ENCODE peak calls at places on chromosomes 5 and 9, in four cellular contexts. W is IMR-90, M is HepG2, P is K562. V is an unnamed sample.
A peak's percentile ranks its signal among the peaks of the same experiment; 100 is the strongest.

GRCh38 chr9:137269231-137269772 is 8.2 kb upstream of the TOR4A start:
- DNase-seq in W (peak; percentile 60), P (no peak), M (no peak), V (no peak)

GRCh38 chr5:103475629-103476240 is 86.9 kb downstream of the NUDT12 start:
- DNase-seq in W (peak; percentile 60), P (peak; percentile 27), M (peak; percentile 21), V (peak; percentile 33)

GRCh38 chr9:69351227-69351626 is 26.2 kb downstream of the ENTREP1 start:
- DNase-seq in M (no peak), P (no peak), W (no peak), V (no peak)

GRCh38 chr5:158017433-158017832 is 158.5 kb upstream of the CLINT1 start:
- DNase-seq in M (no peak), P (no peak), W (no peak), V (no peak)

GRCh38 chr5:168106008-168106761 is 185.3 kb upstream of the WWC1 start:
- DNase-seq in P (no peak), M (peak; percentile 13), W (peak; percentile 20), V (no peak)

GRCh38 chr9:124260769-124261603 is 3.2 kb downstream of the NEK6 start:
- DNase-seq in P (no peak), W (peak; percentile 69), M (peak; percentile 61), V (peak; percentile 73)

GRCh38 chr5:87151547-87151946 is 116.1 kb upstream of the RASA1 start:
- DNase-seq in M (no peak), P (no peak), W (peak; percentile 97), V (peak; percentile 29)

GRCh38 chr9:2015581-2016410 is 649 bp downstream of the SMARCA2 start:
- DNase-seq in P (peak; percentile 30), M (peak; percentile 13), W (peak; percentile 24), V (peak; percentile 30)

GRCh38 chr5:144166696-144167095 is 3.8 kb downstream of the YIPF5 start:
- DNase-seq in M (no peak), P (no peak), W (no peak), V (no peak)

GRCh38 chr9:5698004-5698403 is 69.1 kb downstream of the RIC1 start:
- DNase-seq in P (no peak), M (no peak), W (no peak), V (no peak)

GRCh38 chr9:83999141-83999918 is 18.7 kb downstream of the RMI1 start:
- DNase-seq in M (no peak), P (no peak), W (no peak), V (no peak)

GRCh38 chr9:84001621-84002020 is 21.0 kb downstream of the RMI1 start:
- DNase-seq in P (no peak), W (no peak), M (no peak), V (no peak)

GRCh38 chr9:84000186-84000585 is 19.6 kb downstream of the RMI1 start:
- DNase-seq in P (no peak), W (peak; percentile 38), M (no peak), V (no peak)

GRCh38 chr9:84002344-84002743 is 21.7 kb downstream of the RMI1 start:
- DNase-seq in M (no peak), W (peak; percentile 17), P (no peak), V (no peak)

DNA sequence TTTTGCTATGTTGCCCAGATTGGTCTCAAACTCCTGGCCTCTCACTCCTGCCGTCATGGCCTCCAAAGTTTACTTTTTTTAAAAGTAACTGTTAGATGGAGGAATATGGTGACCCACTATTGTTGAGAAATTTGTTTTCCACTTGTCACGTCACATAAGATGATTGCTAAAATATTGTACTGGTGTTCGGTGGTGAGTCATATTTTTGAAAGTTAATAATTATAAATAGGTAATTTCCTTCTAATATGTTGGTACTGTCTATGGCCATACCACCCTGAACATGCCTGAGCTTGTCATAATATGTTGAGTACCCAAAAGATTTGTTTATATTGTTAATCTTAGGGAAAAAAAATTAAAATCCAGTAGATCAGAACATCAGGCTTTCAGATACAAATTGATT is 22.6 kb downstream of the RMI1 start:
- DNase-seq in W (no peak), P (no peak), M (no peak), V (no peak)
- TF ChIP-seq SMC3 in W (no peak), P (no peak), M (no peak), V (no peak)

DNA sequence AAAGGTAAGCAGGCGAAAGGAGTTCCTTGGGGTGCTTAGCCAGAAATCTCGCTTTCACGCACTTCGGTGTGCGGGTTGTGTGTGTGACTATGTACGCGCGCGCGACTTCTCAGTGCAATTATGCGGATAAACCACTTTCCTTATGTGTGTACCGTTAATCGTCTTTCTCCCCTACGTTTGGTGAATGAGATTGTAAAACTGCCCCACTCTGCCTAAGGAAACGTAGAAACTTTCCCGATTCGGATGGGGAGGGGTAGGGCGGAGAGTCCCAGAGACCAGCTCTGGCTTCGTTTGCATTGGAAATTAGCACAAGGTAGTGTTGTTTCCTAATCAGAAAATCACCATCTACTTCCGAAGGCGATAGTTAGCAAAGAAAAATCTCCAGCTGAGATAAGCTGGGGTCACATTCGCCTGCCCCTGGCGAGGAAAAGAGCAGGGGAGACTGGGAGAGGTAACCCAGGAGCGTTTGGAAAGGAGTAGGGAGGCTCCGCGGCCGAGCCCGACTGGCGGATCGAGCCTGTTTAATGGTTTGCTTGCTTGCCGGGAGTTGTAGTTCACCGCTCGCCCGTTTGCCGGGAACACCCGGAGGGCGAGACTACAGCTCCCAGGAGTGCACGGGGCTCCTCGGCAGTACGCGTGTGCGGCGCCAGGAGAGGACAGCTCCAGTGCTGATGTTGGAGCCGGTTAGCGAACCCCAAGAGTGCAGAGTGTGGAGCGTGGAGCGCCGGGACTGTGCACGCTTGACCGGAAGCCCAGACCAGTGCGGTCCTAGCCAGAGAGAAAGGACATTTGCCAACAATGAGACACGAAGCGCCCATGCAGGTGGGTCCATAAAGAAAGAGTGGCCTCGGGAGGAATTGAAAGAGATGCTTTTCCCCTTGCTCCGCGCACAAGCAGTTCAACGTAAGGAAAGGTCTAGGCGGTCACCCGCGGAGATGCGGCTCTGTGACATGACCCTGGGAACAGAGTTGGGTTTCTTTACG is at the start of gene RAB3C:
- DNase-seq in W (peak; percentile 90), M (peak; percentile 78), P (no peak), V (peak; percentile 90)
- TF ChIP-seq MAZ in W (peak; percentile 48), M (no peak), P (no peak), V (no peak)

GRCh38 chr9:37100317-37100716 is 20.1 kb upstream of the ZCCHC7 start:
- DNase-seq in P (no peak), M (no peak), W (peak; percentile 6), V (no peak)

GRCh38 chr9:37104183-37104889 is 16.0 kb upstream of the ZCCHC7 start:
- DNase-seq in W (peak; percentile 91), M (no peak), P (no peak), V (no peak)

GRCh38 chr9:37102476-37102875 is 17.9 kb upstream of the ZCCHC7 start:
- DNase-seq in P (no peak), W (peak; percentile 5), M (no peak), V (no peak)

GRCh38 chr9:37097294-37097693 is 23.1 kb upstream of the ZCCHC7 start:
- DNase-seq in W (no peak), M (peak; percentile 53), P (no peak), V (no peak)

GRCh38 chr9:37100750-37101149 is 19.6 kb upstream of the ZCCHC7 start:
- DNase-seq in W (no peak), M (no peak), P (no peak), V (no peak)
- TF ChIP-seq SMC3 in W (no peak), M (no peak), P (no peak), V (no peak)

GRCh38 chr5:52452098-52452497 is 335.6 kb upstream of the ITGA1 start:
- DNase-seq in W (no peak), P (no peak), M (no peak), V (no peak)
- TF ChIP-seq MAZ in W (no peak), P (no peak), M (no peak), V (no peak)